ENCODE peak calls at places on chromosomes 11 and 22, in seven cellular contexts. One of them, this sample, is unnamed. For H3K4me1 and H3K27me3, the result is how much of the 10 kb centered on the place peaks cover.

GRCh38 chr22:49567894-49568750 is 259.6 kb downstream of the BRD1 start:
- DNase-seq in heart left ventricle: no peak
- DNase-seq in uterus: peak
- DNase-seq in tibial nerve: no peak
- DNase-seq in psoas muscle: no peak
- DNase-seq in CD8-positive, alpha-beta memory T cell: peak
- DNase-seq in GM23248: no peak
- DNase-seq in this sample: no peak

GRCh38 chr11:75400110-75400865 is 970 bp downstream of the RPS3 start:
- DNase-seq in CD8-positive, alpha-beta memory T cell: no peak
- DNase-seq in tibial nerve: no peak
- DNase-seq in GM23248: peak
- DNase-seq in uterus: no peak
- DNase-seq in psoas muscle: no peak
- DNase-seq in heart left ventricle: no peak
- DNase-seq in this sample: peak

GRCh38 chr11:105903113-105903512 is 118.9 kb downstream of the MSANTD4 start:
- DNase-seq in CD8-positive, alpha-beta memory T cell: no peak
- DNase-seq in psoas muscle: no peak
- DNase-seq in heart left ventricle: no peak
- DNase-seq in GM23248: no peak
- DNase-seq in uterus: no peak
- DNase-seq in tibial nerve: no peak
- DNase-seq in this sample: no peak

GRCh38 chr11:118084247-118084646 is 2.5 kb downstream of the SMIM35 start:
- DNase-seq in psoas muscle: no peak
- DNase-seq in CD8-positive, alpha-beta memory T cell: no peak
- DNase-seq in uterus: no peak
- DNase-seq in heart left ventricle: no peak
- DNase-seq in GM23248: peak
- DNase-seq in tibial nerve: no peak
- DNase-seq in this sample: no peak

GRCh38 chr11:4038973-4039372 is 55.6 kb upstream of the RRM1 start:
- DNase-seq in uterus: no peak
- DNase-seq in GM23248: peak
- DNase-seq in tibial nerve: no peak
- DNase-seq in psoas muscle: no peak
- DNase-seq in CD8-positive, alpha-beta memory T cell: no peak
- DNase-seq in heart left ventricle: no peak
- DNase-seq in this sample: no peak

GRCh38 chr11:6646631-6647281 is 8.9 kb downstream of the DCHS1 start:
- DNase-seq in psoas muscle: no peak
- DNase-seq in tibial nerve: no peak
- DNase-seq in uterus: peak
- DNase-seq in CD8-positive, alpha-beta memory T cell: peak
- DNase-seq in GM23248: peak
- DNase-seq in heart left ventricle: peak
- DNase-seq in this sample: peak

GRCh38 chr11:47152126-47152952 is 24.3 kb downstream of the ARFGAP2 start:
- DNase-seq in psoas muscle: no peak
- DNase-seq in CD8-positive, alpha-beta memory T cell: no peak
- DNase-seq in heart left ventricle: no peak
- DNase-seq in GM23248: no peak
- DNase-seq in uterus: no peak
- DNase-seq in tibial nerve: no peak
- DNase-seq in this sample: no peak

GRCh38 chr11:114348200-114349191 is 51.8 kb downstream of the C11orf71 start:
- DNase-seq in GM23248: peak
- DNase-seq in psoas muscle: no peak
- DNase-seq in tibial nerve: peak
- DNase-seq in CD8-positive, alpha-beta memory T cell: no peak
- DNase-seq in uterus: no peak
- DNase-seq in heart left ventricle: no peak
- DNase-seq in this sample: peak

GRCh38 chr22:18994780-18995711 is 59.0 kb upstream of the PRODH start:
- DNase-seq in psoas muscle: no peak
- DNase-seq in uterus: no peak
- DNase-seq in heart left ventricle: no peak
- DNase-seq in CD8-positive, alpha-beta memory T cell: no peak
- DNase-seq in tibial nerve: no peak
- DNase-seq in GM23248: no peak
- DNase-seq in this sample: no peak

GRCh38 chr22:48342016-48342415 is 1485.7 kb downstream of the BRD1 start:
- DNase-seq in GM23248: no peak
- DNase-seq in uterus: no peak
- DNase-seq in CD8-positive, alpha-beta memory T cell: no peak
- DNase-seq in psoas muscle: no peak
- DNase-seq in tibial nerve: no peak
- DNase-seq in heart left ventricle: peak
- DNase-seq in this sample: no peak

GRCh38 chr22:48342732-48343131 is 1484.9 kb downstream of the BRD1 start:
- DNase-seq in tibial nerve: no peak
- DNase-seq in heart left ventricle: no peak
- DNase-seq in CD8-positive, alpha-beta memory T cell: no peak
- DNase-seq in GM23248: no peak
- DNase-seq in psoas muscle: no peak
- DNase-seq in uterus: no peak
- DNase-seq in this sample: no peak

GRCh38 chr22:48345631-48346030 is 1482.0 kb downstream of the BRD1 start:
- DNase-seq in heart left ventricle: no peak
- DNase-seq in tibial nerve: no peak
- DNase-seq in psoas muscle: no peak
- DNase-seq in CD8-positive, alpha-beta memory T cell: no peak
- DNase-seq in uterus: no peak
- DNase-seq in GM23248: no peak
- DNase-seq in this sample: no peak

GRCh38 chr22:48340727-48341709 is 1486.7 kb downstream of the BRD1 start:
- DNase-seq in tibial nerve: no peak
- DNase-seq in GM23248: no peak
- DNase-seq in heart left ventricle: no peak
- DNase-seq in psoas muscle: no peak
- DNase-seq in uterus: no peak
- DNase-seq in CD8-positive, alpha-beta memory T cell: no peak
- DNase-seq in this sample: no peak

DNA sequence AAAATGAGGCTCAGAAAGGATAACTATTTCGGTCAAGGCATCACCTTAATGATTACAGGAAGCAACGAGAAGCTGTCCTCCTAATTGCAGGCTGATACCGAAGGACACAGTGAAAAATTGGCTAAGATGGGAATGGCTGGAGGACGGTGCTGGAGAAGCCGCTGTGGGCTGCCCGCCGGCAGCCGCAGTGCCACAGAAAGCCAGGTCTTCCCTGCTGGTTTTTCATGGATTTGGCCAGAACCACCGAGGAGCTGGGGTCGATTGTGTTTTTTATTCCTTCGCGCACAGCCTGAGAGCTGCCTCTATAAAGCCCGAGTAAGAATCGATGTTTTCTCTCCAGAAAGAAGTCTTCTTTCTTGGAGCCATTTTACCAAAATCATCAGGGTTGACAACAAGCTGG is 1484.2 kb downstream of the BRD1 start:
- DNase-seq in uterus: no peak
- DNase-seq in GM23248: no peak
- DNase-seq in psoas muscle: no peak
- DNase-seq in CD8-positive, alpha-beta memory T cell: no peak
- DNase-seq in tibial nerve: no peak
- DNase-seq in heart left ventricle: no peak
- DNase-seq in this sample: no peak
- H3K4me1 ChIP-seq in uterus: under half
- H3K4me1 ChIP-seq in GM23248: under half
- H3K4me1 ChIP-seq in psoas muscle: under half
- H3K4me1 ChIP-seq in CD8-positive, alpha-beta memory T cell: under half
- H3K4me1 ChIP-seq in tibial nerve: under half
- H3K4me1 ChIP-seq in heart left ventricle: under half
- H3K4me1 ChIP-seq in this sample: under half

GRCh38 chr11:92550871-92551270 is 326.3 kb downstream of the FAT3 start:
- DNase-seq in GM23248: no peak
- DNase-seq in heart left ventricle: no peak
- DNase-seq in CD8-positive, alpha-beta memory T cell: no peak
- DNase-seq in psoas muscle: no peak
- DNase-seq in tibial nerve: no peak
- DNase-seq in uterus: no peak
- DNase-seq in this sample: no peak
- H3K27me3 ChIP-seq in GM23248: under half
- H3K27me3 ChIP-seq in heart left ventricle: under half
- H3K27me3 ChIP-seq in CD8-positive, alpha-beta memory T cell: under half
- H3K27me3 ChIP-seq in psoas muscle: under half
- H3K27me3 ChIP-seq in tibial nerve: under half
- H3K27me3 ChIP-seq in uterus: under half
- H3K27me3 ChIP-seq in this sample: under half

DNA sequence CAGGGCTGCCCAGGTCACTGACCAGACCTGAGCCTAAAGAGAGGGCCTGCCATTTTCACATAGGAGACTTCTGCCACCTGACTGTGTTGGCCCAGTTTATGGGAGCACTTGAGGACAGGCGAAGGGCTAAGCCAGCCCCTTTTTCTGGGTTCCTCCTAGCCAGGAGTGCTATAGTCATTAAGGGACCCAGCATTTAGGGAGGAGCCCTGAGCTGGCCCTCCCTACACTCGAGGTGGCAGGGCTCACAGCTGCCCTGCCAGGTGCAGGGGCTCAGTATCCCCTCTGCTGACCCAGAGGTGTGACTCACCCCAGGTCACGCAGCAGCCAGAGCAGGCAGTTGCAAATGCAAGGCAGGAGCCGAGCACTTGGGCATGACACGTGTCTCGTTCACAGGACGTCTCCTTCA is 86.3 kb upstream of the CRYBB3 start:
- DNase-seq in GM23248: no peak
- DNase-seq in psoas muscle: peak
- DNase-seq in heart left ventricle: no peak
- DNase-seq in tibial nerve: no peak
- DNase-seq in uterus: no peak
- DNase-seq in CD8-positive, alpha-beta memory T cell: no peak
- DNase-seq in this sample: no peak
- H3K4me3 ChIP-seq in GM23248: no peak
- H3K4me3 ChIP-seq in psoas muscle: peak
- H3K4me3 ChIP-seq in heart left ventricle: no peak
- H3K4me3 ChIP-seq in tibial nerve: no peak
- H3K4me3 ChIP-seq in uterus: no peak
- H3K4me3 ChIP-seq in CD8-positive, alpha-beta memory T cell: no peak
- H3K4me3 ChIP-seq in this sample: no peak

GRCh38 chr11:17772704-17773600 is 38.4 kb downstream of the KCNC1 start:
- DNase-seq in CD8-positive, alpha-beta memory T cell: peak
- DNase-seq in heart left ventricle: no peak
- DNase-seq in uterus: no peak
- DNase-seq in psoas muscle: no peak
- DNase-seq in tibial nerve: no peak
- DNase-seq in GM23248: no peak
- DNase-seq in this sample: no peak

GRCh38 chr11:17773674-17774073 is 39.1 kb downstream of the KCNC1 start:
- DNase-seq in GM23248: no peak
- DNase-seq in CD8-positive, alpha-beta memory T cell: peak
- DNase-seq in heart left ventricle: no peak
- DNase-seq in uterus: no peak
- DNase-seq in tibial nerve: no peak
- DNase-seq in psoas muscle: no peak
- DNase-seq in this sample: no peak

GRCh38 chr11:17771415-17771814 is 36.8 kb downstream of the KCNC1 start:
- DNase-seq in CD8-positive, alpha-beta memory T cell: peak
- DNase-seq in psoas muscle: no peak
- DNase-seq in tibial nerve: no peak
- DNase-seq in GM23248: no peak
- DNase-seq in heart left ventricle: no peak
- DNase-seq in uterus: no peak
- DNase-seq in this sample: no peak

GRCh38 chr11:17770917-17771316 is 36.3 kb downstream of the KCNC1 start:
- DNase-seq in psoas muscle: no peak
- DNase-seq in GM23248: no peak
- DNase-seq in tibial nerve: no peak
- DNase-seq in heart left ventricle: no peak
- DNase-seq in uterus: no peak
- DNase-seq in CD8-positive, alpha-beta memory T cell: no peak
- DNase-seq in this sample: no peak

GRCh38 chr11:17771841-17772401 is 37.3 kb downstream of the KCNC1 start:
- DNase-seq in CD8-positive, alpha-beta memory T cell: peak
- DNase-seq in psoas muscle: no peak
- DNase-seq in uterus: no peak
- DNase-seq in GM23248: no peak
- DNase-seq in tibial nerve: no peak
- DNase-seq in heart left ventricle: no peak
- DNase-seq in this sample: no peak
- H3K4me1 ChIP-seq in CD8-positive, alpha-beta memory T cell: under half
- H3K4me1 ChIP-seq in psoas muscle: under half
- H3K4me1 ChIP-seq in uterus: under half
- H3K4me1 ChIP-seq in GM23248: under half
- H3K4me1 ChIP-seq in tibial nerve: under half
- H3K4me1 ChIP-seq in heart left ventricle: under half
- H3K4me1 ChIP-seq in this sample: under half

DNA sequence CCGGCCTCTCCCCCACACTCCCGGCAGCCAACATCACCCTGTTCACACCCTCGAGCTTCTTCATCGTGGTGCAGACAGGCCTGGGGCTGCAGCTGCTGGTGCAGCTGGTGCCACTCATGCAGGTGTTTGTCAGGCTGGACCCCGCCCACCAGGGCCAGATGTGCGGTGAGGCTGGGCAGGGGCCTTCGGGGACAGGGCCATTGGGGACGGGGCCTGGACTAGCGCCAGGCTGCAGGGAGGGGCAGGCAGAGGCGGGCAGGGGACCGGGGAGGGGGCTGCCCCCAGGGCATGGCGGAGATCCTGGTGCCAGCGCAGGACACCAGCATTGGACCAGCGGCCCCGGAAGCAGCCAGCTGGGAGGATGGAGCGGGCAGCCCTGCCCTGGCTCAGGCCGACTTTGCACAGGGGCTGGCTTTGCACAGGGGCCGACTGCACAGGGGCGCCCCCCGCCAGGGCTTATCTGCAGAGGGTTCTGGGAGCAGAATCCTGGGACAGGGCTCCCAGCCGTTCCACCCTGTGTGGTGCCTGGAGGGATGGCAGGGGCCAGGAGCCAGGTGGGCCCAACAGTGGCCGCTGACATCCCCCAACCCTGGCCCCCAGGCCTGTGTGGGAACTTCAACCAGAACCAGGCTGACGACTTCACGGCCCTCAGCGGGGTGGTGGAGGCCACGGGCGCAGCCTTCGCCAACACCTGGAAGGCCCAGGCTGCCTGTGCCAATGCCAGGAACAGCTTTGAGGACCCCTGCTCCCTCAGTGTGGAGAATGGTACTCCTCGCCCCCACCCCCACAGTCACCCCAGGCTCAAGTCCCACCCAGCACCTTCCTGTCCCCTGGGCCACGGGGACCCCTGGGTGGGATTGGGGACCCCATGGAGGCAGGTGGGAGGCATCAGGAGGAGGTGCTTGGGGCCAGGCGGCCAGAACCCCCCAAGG is 8.8 kb downstream of the MUC5B start:
- DNase-seq in GM23248: no peak
- DNase-seq in tibial nerve: no peak
- DNase-seq in psoas muscle: peak
- DNase-seq in uterus: no peak
- DNase-seq in heart left ventricle: peak
- DNase-seq in CD8-positive, alpha-beta memory T cell: peak
- DNase-seq in this sample: no peak
- H3K27me3 ChIP-seq in GM23248: under half
- H3K27me3 ChIP-seq in tibial nerve: under half
- H3K27me3 ChIP-seq in psoas muscle: under half
- H3K27me3 ChIP-seq in uterus: under half
- H3K27me3 ChIP-seq in heart left ventricle: half or more
- H3K27me3 ChIP-seq in CD8-positive, alpha-beta memory T cell: under half
- H3K27me3 ChIP-seq in this sample: under half

DNA sequence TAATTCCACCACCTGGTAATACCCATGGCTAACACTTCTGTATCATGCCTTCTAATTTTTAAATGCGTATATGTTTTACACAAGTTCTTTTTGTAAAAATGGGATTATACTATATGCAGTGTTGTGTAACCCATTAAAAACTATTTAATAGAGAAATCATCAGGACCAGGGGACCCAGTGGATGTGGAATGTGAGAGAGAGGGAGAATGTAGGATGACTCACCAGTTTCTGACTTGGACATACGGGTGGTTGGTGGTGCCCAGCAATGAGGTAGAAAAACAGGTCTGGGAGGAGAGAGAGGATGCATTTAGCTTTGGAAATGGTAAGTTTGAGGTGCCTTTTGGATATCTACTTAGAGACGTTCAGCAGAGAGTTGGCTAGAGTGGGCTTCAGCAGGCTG is 112.0 kb upstream of the TBCEL start:
- DNase-seq in uterus: no peak
- DNase-seq in tibial nerve: no peak
- DNase-seq in CD8-positive, alpha-beta memory T cell: no peak
- DNase-seq in psoas muscle: no peak
- DNase-seq in GM23248: no peak
- DNase-seq in heart left ventricle: no peak
- DNase-seq in this sample: no peak
- H3K4me3 ChIP-seq in uterus: no peak
- H3K4me3 ChIP-seq in tibial nerve: no peak
- H3K4me3 ChIP-seq in CD8-positive, alpha-beta memory T cell: no peak
- H3K4me3 ChIP-seq in psoas muscle: no peak
- H3K4me3 ChIP-seq in GM23248: no peak
- H3K4me3 ChIP-seq in heart left ventricle: no peak
- H3K4me3 ChIP-seq in this sample: no peak

This sample was measured in CD4-positive, CD25-positive, alpha-beta regulatory T cell.